ENCODE peak calls at places on chromosome 10, in four cellular contexts. Z is HepG2, K is GM12878, S is K562. P is an unnamed sample.

GRCh38 chr10:97666992-97667391 is 20.0 kb downstream of the AVPI1 start:
- DNase-seq in K (no peak), Z (no peak), S (no peak), P (no peak)

GRCh38 chr10:45589868-45590267 is 82.7 kb downstream of the ZFAND4 start:
- DNase-seq in S (no peak), K (no peak), Z (no peak), P (no peak)

GRCh38 chr10:9579110-9579705 is 1438.5 kb upstream of the CELF2 start:
- DNase-seq in S (no peak), K (no peak), Z (no peak), P (no peak)

GRCh38 chr10:101067356-101068083 is 5.7 kb downstream of the KAZALD1 start:
- DNase-seq in S (peak), K (peak), Z (peak), P (peak)

GRCh38 chr10:93062499-93063216 is 2.1 kb downstream of the CYP26C1 start:
- DNase-seq in K (no peak), Z (no peak), S (no peak), P (peak)

GRCh38 chr10:99429521-99430095 is 816 bp downstream of the GOT1 start:
- DNase-seq in S (no peak), Z (no peak), K (no peak), P (peak)

GRCh38 chr10:122072491-122072890 is 83.5 kb downstream of the TACC2 start:
- DNase-seq in S (no peak), K (no peak), Z (no peak), P (no peak)

GRCh38 chr10:122504551-122504950 is 43.2 kb downstream of the HTRA1 start:
- DNase-seq in S (no peak), Z (no peak), K (no peak), P (no peak)

GRCh38 chr10:107576746-107577145 is 412.2 kb upstream of the SORCS1 start:
- DNase-seq in S (no peak), K (no peak), Z (no peak), P (no peak)

GRCh38 chr10:70448236-70448635 is 6.8 kb upstream of the NODAL start:
- DNase-seq in K (no peak), Z (peak), S (no peak), P (no peak)

GRCh38 chr10:102777696-102778530 is 34.2 kb downstream of the WBP1L start:
- DNase-seq in S (no peak), Z (no peak), K (no peak), P (peak)

GRCh38 chr10:87066178-87066577 is 28.5 kb downstream of the GLUD1 start:
- DNase-seq in S (no peak), K (no peak), Z (no peak), P (no peak)

GRCh38 chr10:132482090-132482489 is 55.5 kb upstream of the INPP5A start:
- DNase-seq in Z (peak), K (no peak), S (no peak), P (no peak)
- H2AFZ ChIP-seq in Z (no peak), K (no peak), S (no peak), P (no peak)

GRCh38 chr10:91296471-91296870 is 76.0 kb downstream of the PCGF5 start:
- DNase-seq in K (no peak), S (peak), Z (peak), P (peak)
- TF ChIP-seq JUNB in K (no peak), S (no peak), Z (no peak), P (no peak)

GRCh38 chr10:4561301-4561700 is 264.7 kb upstream of the AKR1E2 start:
- DNase-seq in K (no peak), S (no peak), Z (no peak), P (no peak)

GRCh38 chr10:4557469-4557868 is 268.5 kb upstream of the AKR1E2 start:
- DNase-seq in Z (no peak), K (no peak), S (no peak), P (no peak)

GRCh38 chr10:4555920-4556319 is 270.1 kb upstream of the AKR1E2 start:
- DNase-seq in S (no peak), K (no peak), Z (no peak), P (no peak)
- H2AFZ ChIP-seq in S (no peak), K (no peak), Z (no peak), P (no peak)

DNA sequence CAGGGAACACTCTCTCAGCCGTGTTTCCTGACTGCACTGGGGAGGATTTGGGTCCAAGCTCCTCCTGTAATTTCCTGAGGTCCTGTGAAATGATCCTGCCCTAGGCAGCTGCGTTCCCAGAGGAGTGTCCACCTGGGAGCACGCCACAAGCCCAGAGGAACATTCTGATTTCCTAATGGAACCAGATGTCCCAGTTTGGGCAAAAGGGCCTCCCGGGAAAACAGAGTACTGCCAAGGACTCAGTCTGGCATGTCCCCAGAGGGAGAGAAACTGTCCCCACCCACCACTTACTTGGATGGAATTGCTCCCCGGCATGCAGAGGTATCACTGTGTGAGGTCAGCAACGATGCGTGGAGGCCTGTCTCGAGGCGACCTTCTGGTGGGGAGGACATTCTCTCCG is 34.5 kb downstream of the ASB13 start:
- DNase-seq in K (no peak), Z (no peak), S (no peak), P (no peak)
- TF ChIP-seq JUNB in K (no peak), Z (no peak), S (no peak), P (no peak)

DNA sequence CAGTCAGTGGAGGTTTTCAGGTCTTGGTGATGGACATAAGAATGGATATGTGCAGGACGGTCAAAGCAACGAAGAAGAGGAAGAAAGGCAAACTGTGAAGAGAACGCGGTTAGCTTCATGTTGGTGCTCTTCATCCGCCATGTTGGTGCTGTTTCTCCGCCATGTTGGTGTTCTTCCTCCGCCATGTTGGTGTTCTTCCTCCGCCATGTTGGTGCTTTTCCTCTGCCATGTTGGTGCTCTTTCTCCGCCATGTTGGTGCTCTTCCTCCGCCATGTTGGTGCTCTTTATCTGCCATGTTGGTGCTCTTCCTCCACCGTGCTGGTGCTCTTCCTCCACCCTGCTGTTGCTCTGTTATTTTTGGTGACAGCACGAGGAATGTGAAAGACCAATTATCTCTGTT is 95.4 kb downstream of the DOCK1 start:
- DNase-seq in K (no peak), Z (no peak), S (no peak), P (no peak)
- H2AFZ ChIP-seq in K (no peak), Z (no peak), S (no peak), P (no peak)

P was measured in GM23338.